ENCODE peak calls at places on chromosomes 3 and 15, in nine cellular contexts. M is activated CD4-positive, alpha-beta memory T cell treated with anti-CD3 and anti-CD28 coated beads for 36 hours; B is anterior cingulate cortex; S is astrocyte of the spinal cord; U is HEK293T; W is fibroblast of pulmonary artery; Z is stimulated activated CD8-positive, alpha-beta memory T cell treated with anti-CD3 and anti-CD28 coated beads, Interleukin-4, amount 100 ng/mL, for 1 hour; T is HS-5; H is HuH-7. F is an unnamed sample.
A peak's percentile ranks its signal among the peaks of the same experiment; 100 is the strongest.

GRCh38 chr3:5699313-5699712 is 511.8 kb downstream of the EDEM1 start:
- DNase-seq in M (no peak), B (no peak), S (no peak), U (no peak), W (no peak), Z (no peak), T (no peak), H (no peak), F (no peak)

GRCh38 chr15:101189708-101190107 is 62.1 kb downstream of the CHSY1 start:
- DNase-seq in M (no peak), B (no peak), S (no peak), U (no peak), W (no peak), Z (no peak), T (no peak), H (no peak), F (no peak)

GRCh38 chr15:44541282-44541958 is 4.5 kb downstream of the EIF3J start:
- DNase-seq in M (no peak), B (no peak), S (peak; percentile 84), U (no peak), W (peak; percentile 90), Z (no peak), T (peak; percentile 74), H (no peak), F (peak; percentile 81)

GRCh38 chr3:154955907-154956533 is 124.1 kb upstream of the MME start:
- DNase-seq in M (no peak), B (no peak), S (no peak), U (no peak), W (no peak), Z (no peak), T (no peak), H (no peak), F (no peak)

GRCh38 chr15:36911322-36911944 is 188.9 kb downstream of the MEIS2 start:
- DNase-seq in M (no peak), B (no peak), S (peak; percentile 63), U (no peak), W (peak; percentile 67), Z (no peak), T (no peak), H (peak; percentile 37), F (peak; percentile 81)

GRCh38 chr3:64634461-64634860 is 53.3 kb downstream of the ADAMTS9 start:
- DNase-seq in M (no peak), B (no peak), S (no peak), U (no peak), W (no peak), Z (no peak), T (no peak), H (no peak), F (peak; percentile 72)

GRCh38 chr3:55296781-55297180 is 190.3 kb downstream of the WNT5A start:
- DNase-seq in M (no peak), B (no peak), S (no peak), U (no peak), W (no peak), Z (no peak), T (no peak), H (no peak), F (no peak)

GRCh38 chr3:172391592-172392302 is 56.5 kb downstream of the GHSR start:
- DNase-seq in M (no peak), B (no peak), S (peak; percentile 81), U (no peak), W (peak; percentile 94), Z (no peak), T (no peak), H (no peak), F (no peak)

GRCh38 chr15:56792211-56792610 is 58.9 kb upstream of the ZNF280D start:
- DNase-seq in M (no peak), B (no peak), S (no peak), U (no peak), W (no peak), Z (no peak), T (no peak), H (no peak), F (no peak)

GRCh38 chr3:122668930-122669730 is 11.5 kb upstream of the PARP14 start:
- DNase-seq in M (peak; percentile 64), B (no peak), S (peak; percentile 73), U (no peak), W (peak; percentile 28), Z (no peak), T (peak; percentile 86), H (no peak), F (no peak)

GRCh38 chr3:42081814-42082473 is 9.2 kb upstream of the TRAK1 start:
- DNase-seq in M (no peak), B (no peak), S (no peak), U (no peak), W (no peak), Z (no peak), T (no peak), H (no peak), F (no peak)

GRCh38 chr3:184186184-184186901 is at the start of gene ABCF3:
- DNase-seq in M (no peak), B (no peak), S (no peak), U (no peak), W (peak; percentile 56), Z (no peak), T (no peak), H (no peak), F (peak; percentile 51)

GRCh38 chr3:177816667-177817208 is 619.5 kb upstream of the TBL1XR1 start:
- DNase-seq in M (no peak), B (no peak), S (peak; percentile 80), U (no peak), W (peak; percentile 91), Z (no peak), T (peak; percentile 77), H (no peak), F (peak; percentile 79)

GRCh38 chr3:108190346-108190745 is 31.9 kb downstream of the IFT57 start:
- DNase-seq in M (no peak), B (no peak), S (no peak), U (no peak), W (no peak), Z (no peak), T (no peak), H (no peak), F (peak; percentile 71)

GRCh38 chr15:46589088-46589487 is 954.3 kb downstream of the SQOR start:
- DNase-seq in M (no peak), B (no peak), S (no peak), U (no peak), W (no peak), Z (no peak), T (no peak), H (no peak), F (no peak)

GRCh38 chr3:178084938-178085816 is 451.1 kb upstream of the KCNMB2 start:
- DNase-seq in M (peak; percentile 43), B (peak; percentile 43), S (peak; percentile 94), U (peak; percentile 35), W (peak; percentile 86), Z (peak; percentile 2), T (no peak), H (peak; percentile 50), F (peak; percentile 71)

GRCh38 chr3:106688463-106688862 is 688.8 kb upstream of the CCDC54 start:
- DNase-seq in M (no peak), B (no peak), S (peak; percentile 79), U (no peak), W (peak; percentile 93), Z (no peak), T (peak; percentile 90), H (peak; percentile 47), F (no peak)

GRCh38 chr3:129615751-129616281 is 9.3 kb upstream of the PLXND1 start:
- DNase-seq in M (no peak), B (no peak), S (no peak), U (no peak), W (no peak), Z (no peak), T (no peak), H (no peak), F (no peak)

GRCh38 chr3:150956376-150956775 is 16.2 kb downstream of the CLRN1 start:
- DNase-seq in M (peak; percentile 23), B (no peak), S (peak; percentile 29), U (no peak), W (peak; percentile 50), Z (no peak), T (peak; percentile 38), H (no peak), F (no peak)

GRCh38 chr15:39213385-39213840 is 367.5 kb upstream of the THBS1 start:
- DNase-seq in M (no peak), B (no peak), S (peak; percentile 98), U (no peak), W (peak; percentile 96), Z (no peak), T (peak; percentile 93), H (no peak), F (no peak)

GRCh38 chr3:102536479-102536878 is 101.7 kb downstream of the ZPLD1 start:
- DNase-seq in M (no peak), B (no peak), S (peak; percentile 54), U (peak; percentile 45), W (peak; percentile 63), Z (no peak), T (no peak), H (peak; percentile 34), F (peak; percentile 48)

GRCh38 chr3:156217674-156218352 is 97.4 kb downstream of the KCNAB1 start:
- DNase-seq in M (no peak), B (no peak), S (peak; percentile 78), U (no peak), W (no peak), Z (no peak), T (no peak), H (no peak), F (no peak)

GRCh38 chr3:117399311-117400068 is 689.9 kb downstream of the TUSC7 start:
- DNase-seq in M (no peak), B (peak; percentile 12), S (peak; percentile 50), U (no peak), W (peak; percentile 16), Z (no peak), T (no peak), H (no peak), F (no peak)

GRCh38 chr15:92413511-92413910 is 19.8 kb downstream of the ST8SIA2 start:
- DNase-seq in M (no peak), B (no peak), S (no peak), U (no peak), W (no peak), Z (no peak), T (no peak), H (no peak), F (no peak)

GRCh38 chr15:32723171-32723948 is 5.6 kb downstream of the GREM1 start:
- DNase-seq in M (no peak), B (no peak), S (no peak), U (no peak), W (no peak), Z (no peak), T (no peak), H (no peak), F (no peak)

GRCh38 chr3:59783468-59783988 is 733.7 kb upstream of the CFAP20DC start:
- DNase-seq in M (peak; percentile 52), B (no peak), S (no peak), U (no peak), W (no peak), Z (no peak), T (no peak), H (no peak), F (no peak)

GRCh38 chr3:107132674-107133073 is 244.6 kb upstream of the CCDC54 start:
- DNase-seq in M (no peak), B (no peak), S (no peak), U (no peak), W (no peak), Z (no peak), T (no peak), H (no peak), F (no peak)

GRCh38 chr3:166013073-166013679 is 176.0 kb upstream of the BCHE start:
- DNase-seq in M (no peak), B (no peak), S (peak; percentile 64), U (peak; percentile 10), W (peak; percentile 58), Z (no peak), T (peak; percentile 22), H (peak; percentile 0), F (peak; percentile 26)

GRCh38 chr3:175193815-175194518 is 334.8 kb downstream of the NAALADL2 start:
- DNase-seq in M (no peak), B (no peak), S (peak; percentile 24), U (no peak), W (peak; percentile 33), Z (no peak), T (peak; percentile 16), H (no peak), F (peak; percentile 63)